ENCODE peak calls at places on chromosome 7, in six cellular contexts. L, R, I, Y, Q and V are unnamed samples.

GRCh38 chr7:83058667-83059066 is 104.0 kb downstream of the PCLO start:
- DNase-seq in L (no peak), R (no peak), I (no peak), Y (no peak), Q (no peak), V (no peak)

GRCh38 chr7:114086906-114087651 is 168.3 kb upstream of the PPP1R3A start:
- DNase-seq in L (peak; percentile 40), R (peak; percentile 29), I (peak; percentile 32), Y (peak; percentile 30), Q (peak; percentile 19), V (no peak)

GRCh38 chr7:5238500-5238899 is 44.2 kb upstream of the SLC29A4 start:
- DNase-seq in L (no peak), R (no peak), I (no peak), Y (no peak), Q (no peak), V (no peak)

GRCh38 chr7:5711419-5711818 is 70.0 kb downstream of the RNF216 start:
- DNase-seq in L (no peak), R (no peak), I (no peak), Y (no peak), Q (no peak), V (no peak)

GRCh38 chr7:98559958-98560357 is 57.1 kb upstream of the NPTX2 start:
- DNase-seq in L (no peak), R (no peak), I (peak; percentile 15), Y (no peak), Q (no peak), V (no peak)

GRCh38 chr7:83468251-83468739 is 180.6 kb downstream of the SEMA3E start:
- DNase-seq in L (peak; percentile 99), R (peak; percentile 98), I (peak; percentile 5), Y (peak; percentile 65), Q (peak; percentile 24), V (peak; percentile 33)

GRCh38 chr7:140375323-140375722 is 23.0 kb downstream of the SLC37A3 start:
- DNase-seq in L (no peak), R (no peak), I (no peak), Y (no peak), Q (no peak), V (no peak)

GRCh38 chr7:67955061-67955460 is 958.4 kb downstream of the TYW1 start:
- DNase-seq in L (no peak), R (no peak), I (no peak), Y (no peak), Q (no peak), V (no peak)

GRCh38 chr7:44210107-44210506 is 9.3 kb downstream of the YKT6 start:
- DNase-seq in L (no peak), R (no peak), I (no peak), Y (no peak), Q (peak; percentile 6), V (no peak)

GRCh38 chr7:42106562-42106961 is 130.4 kb downstream of the GLI3 start:
- DNase-seq in L (no peak), R (no peak), I (no peak), Y (no peak), Q (no peak), V (no peak)

GRCh38 chr7:66355762-66356161 is 150.6 kb downstream of the TPST1 start:
- DNase-seq in L (no peak), R (no peak), I (no peak), Y (no peak), Q (no peak), V (no peak)

GRCh38 chr7:142457146-142457703 is 199.4 kb upstream of the PRSS58 start:
- DNase-seq in L (no peak), R (no peak), I (no peak), Y (no peak), Q (no peak), V (no peak)

GRCh38 chr7:121003986-121004685 is 15.6 kb downstream of the CPED1 start:
- DNase-seq in L (no peak), R (no peak), I (no peak), Y (peak; percentile 46), Q (peak; percentile 85), V (no peak)

GRCh38 chr7:1513657-1514095 is 9.5 kb upstream of the INTS1 start:
- DNase-seq in L (no peak), R (no peak), I (no peak), Y (peak; percentile 48), Q (peak; percentile 84), V (no peak)

GRCh38 chr7:143049380-143049779 is 2.8 kb upstream of the OR6V1 start:
- DNase-seq in L (no peak), R (no peak), I (no peak), Y (no peak), Q (no peak), V (no peak)

GRCh38 chr7:46229409-46229808 is 308.3 kb upstream of the IGFBP3 start:
- DNase-seq in L (peak; percentile 89), R (peak; percentile 36), I (no peak), Y (no peak), Q (no peak), V (no peak)

GRCh38 chr7:5594616-5595544 is 171.2 kb upstream of the TNRC18 start:
- DNase-seq in L (peak; percentile 17), R (peak; percentile 32), I (peak; percentile 74), Y (no peak), Q (no peak), V (peak; percentile 54)

GRCh38 chr7:152115021-152115718 is 89.7 kb downstream of the GALNT11 start:
- DNase-seq in L (no peak), R (no peak), I (no peak), Y (no peak), Q (no peak), V (no peak)

GRCh38 chr7:151311294-151311864 is 30.2 kb upstream of the NUB1 start:
- DNase-seq in L (no peak), R (no peak), I (no peak), Y (no peak), Q (no peak), V (no peak)

GRCh38 chr7:111108526-111108925 is 17.6 kb downstream of the LRRN3 start:
- DNase-seq in L (no peak), R (peak; percentile 41), I (no peak), Y (no peak), Q (no peak), V (no peak)

GRCh38 chr7:137669706-137670105 is 177.1 kb downstream of the DGKI start:
- DNase-seq in L (peak; percentile 56), R (peak; percentile 45), I (no peak), Y (no peak), Q (no peak), V (no peak)

GRCh38 chr7:78140109-78140508 is 341.5 kb downstream of the PHTF2 start:
- DNase-seq in L (no peak), R (no peak), I (no peak), Y (no peak), Q (no peak), V (no peak)

GRCh38 chr7:27661776-27662489 is 750 bp downstream of the HIBADH start:
- DNase-seq in L (no peak), R (no peak), I (no peak), Y (peak; percentile 29), Q (peak; percentile 22), V (peak; percentile 43)

GRCh38 chr7:114916261-114916892 is 5.5 kb upstream of the MDFIC start:
- DNase-seq in L (no peak), R (no peak), I (no peak), Y (no peak), Q (no peak), V (peak; percentile 56)

GRCh38 chr7:23468721-23469149 is 1.6 kb downstream of the IGF2BP3 start:
- DNase-seq in L (no peak), R (no peak), I (peak; percentile 43), Y (no peak), Q (no peak), V (no peak)

GRCh38 chr7:22109761-22110160 is 164.1 kb upstream of the CDCA7L start:
- DNase-seq in L (peak; percentile 9), R (no peak), I (peak; percentile 48), Y (peak; percentile 24), Q (no peak), V (no peak)

GRCh38 chr7:131154380-131154779 is 173.3 kb upstream of the MKLN1 start:
- DNase-seq in L (no peak), R (no peak), I (no peak), Y (no peak), Q (no peak), V (no peak)

GRCh38 chr7:106178593-106179134 is 66.6 kb upstream of the SYPL1 start:
- DNase-seq in L (peak; percentile 39), R (peak; percentile 66), I (no peak), Y (no peak), Q (no peak), V (no peak)
- TF ChIP-seq CTCF in L (peak; percentile 57), R (peak; percentile 44), I (no peak), Y (no peak), Q (no peak), V (peak; percentile 25)

DNA sequence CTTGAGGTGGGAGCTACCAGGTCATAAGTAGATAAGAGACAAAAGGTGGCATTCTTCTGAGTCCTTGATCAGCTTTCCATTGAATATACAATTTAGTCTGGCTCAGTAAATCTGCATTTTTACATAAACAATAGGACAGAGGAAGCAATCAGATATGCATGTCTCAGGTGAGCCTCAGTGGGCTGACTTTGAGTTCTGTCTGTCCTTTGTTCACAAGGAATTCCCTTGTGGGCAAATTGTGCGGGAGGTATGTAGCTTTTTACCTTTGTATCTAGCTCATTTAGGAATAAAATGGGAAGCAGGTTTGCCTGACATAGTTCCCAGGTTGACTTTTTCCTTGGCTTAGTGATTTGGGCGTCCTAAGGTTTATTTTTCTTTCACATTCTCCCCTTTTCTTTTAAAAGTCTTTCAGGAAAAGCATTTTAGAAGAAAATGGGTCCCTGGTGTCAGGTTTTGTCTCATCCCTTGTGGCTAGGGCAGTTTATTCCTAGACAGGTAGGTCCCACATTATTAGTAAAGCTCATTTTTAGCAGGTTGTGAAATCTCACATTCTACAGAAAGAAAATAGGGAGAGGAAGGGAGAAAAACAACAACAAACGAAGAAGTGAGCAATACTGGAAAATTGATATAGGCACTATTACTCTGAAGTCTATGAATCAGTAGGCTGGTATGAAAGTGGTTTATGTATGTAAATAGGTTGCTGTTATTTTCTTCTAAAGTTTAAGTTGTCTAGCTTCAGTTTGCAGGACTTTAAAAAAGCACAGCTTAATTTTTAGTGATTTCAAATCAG is 16.5 kb downstream of the SPAM1 start:
- DNase-seq in L (no peak), R (no peak), I (no peak), Y (no peak), Q (no peak), V (no peak)
- TF ChIP-seq CTCF in L (no peak), R (no peak), I (no peak), Y (no peak), Q (no peak), V (no peak)

DNA sequence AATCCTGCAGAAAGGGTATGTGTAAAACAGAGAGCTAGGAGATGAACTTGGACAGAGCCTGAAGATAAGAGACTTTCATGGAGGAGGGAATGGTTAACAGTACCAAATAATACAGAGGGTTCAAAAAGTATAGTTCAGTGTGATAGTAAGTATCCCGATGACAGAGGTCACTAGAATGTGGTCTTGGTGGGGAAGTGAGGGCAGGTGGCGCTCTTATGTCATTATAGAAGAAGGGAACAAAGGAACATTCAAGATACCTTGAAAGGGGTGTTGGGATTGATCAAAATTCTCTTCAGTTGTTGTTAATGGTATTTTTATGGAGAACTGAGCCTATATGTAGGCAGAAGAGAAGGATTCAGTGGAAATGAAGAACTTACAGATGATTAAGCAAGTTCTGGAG is 312.5 kb downstream of the SUGCT start:
- DNase-seq in L (no peak), R (no peak), I (no peak), Y (no peak), Q (no peak), V (no peak)
- TF ChIP-seq CTCF in L (no peak), R (no peak), I (no peak), Y (no peak), Q (no peak), V (peak; percentile 35)

DNA sequence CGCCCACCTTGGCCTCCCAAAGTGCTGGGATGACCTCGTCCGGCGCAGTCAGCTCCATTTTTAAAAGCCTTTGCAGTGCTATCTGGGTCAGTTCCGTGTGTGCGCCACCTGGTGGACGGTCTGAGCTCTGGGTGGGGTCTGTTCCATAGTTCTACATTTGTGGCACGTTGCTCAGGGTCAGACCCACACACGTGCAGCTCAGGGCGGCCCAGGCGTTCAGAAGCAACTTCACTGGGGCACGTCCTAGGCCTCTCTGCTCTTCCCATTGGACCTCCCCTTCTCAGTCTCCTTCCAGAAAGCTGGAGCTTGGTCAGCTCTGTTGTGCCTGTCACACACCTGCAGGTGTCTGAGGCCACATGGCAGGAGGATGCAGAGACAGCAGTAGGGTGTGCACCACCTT is 137.9 kb downstream of the DNAJB6 start:
- DNase-seq in L (no peak), R (no peak), I (peak; percentile 38), Y (no peak), Q (peak; percentile 9), V (no peak)
- TF ChIP-seq CTCF in L (peak; percentile 51), R (peak; percentile 26), I (peak; percentile 20), Y (no peak), Q (no peak), V (peak; percentile 47)